ENCODE peak calls at places on chromosomes 3 and 15, in seven cellular contexts. R is fibroblast of pulmonary artery, Z is GM10248, P is A549, T is type B pancreatic cell, J is fibroblast of mammary gland, G is progenitor cell of endocrine pancreas. A is an unnamed sample.

GRCh38 chr15:64122936-64123351 is 27.2 kb downstream of the SNX1 start:
- DNase-seq in T (no peak), R (no peak), J (no peak), G (no peak), Z (no peak), P (no peak), A (no peak)

GRCh38 chr3:136750209-136750921 is 1.8 kb downstream of the STAG1 start:
- DNase-seq in G (no peak), R (peak), J (peak), T (no peak), P (peak), Z (no peak), A (no peak)

GRCh38 chr3:46490338-46491084 is 7.3 kb upstream of the RTP3 start:
- DNase-seq in T (no peak), G (no peak), P (no peak), J (peak), R (no peak), Z (no peak), A (no peak)

GRCh38 chr15:29668120-29668602 is 154.1 kb downstream of the TJP1 start:
- DNase-seq in G (peak), P (peak), Z (no peak), T (no peak), J (peak), R (peak), A (peak)

GRCh38 chr3:58055309-58055708 is 47.1 kb downstream of the FLNB start:
- DNase-seq in Z (no peak), T (no peak), P (no peak), J (no peak), R (no peak), G (no peak), A (no peak)

GRCh38 chr15:94234300-94234699 is 2.9 kb downstream of the MCTP2 start:
- DNase-seq in G (no peak), R (peak), T (no peak), P (no peak), J (no peak), Z (no peak), A (no peak)

GRCh38 chr3:45092132-45093031 is 53.8 kb downstream of the CDCP1 start:
- DNase-seq in T (no peak), Z (no peak), J (peak), P (peak), R (peak), G (no peak), A (no peak)

GRCh38 chr3:31748281-31749245 is 215.8 kb downstream of the STT3B start:
- DNase-seq in R (no peak), P (no peak), T (no peak), Z (no peak), G (no peak), J (no peak), A (no peak)

GRCh38 chr3:27326211-27326948 is 42.8 kb downstream of the NEK10 start:
- DNase-seq in T (no peak), G (no peak), Z (no peak), J (peak), R (peak), P (peak), A (no peak)

GRCh38 chr3:170572665-170573253 is 13.1 kb downstream of the SLC7A14 start:
- DNase-seq in P (peak), T (no peak), J (peak), G (no peak), Z (peak), R (peak), A (no peak)

GRCh38 chr3:46668591-46668990 is 24.9 kb downstream of the ALS2CL start:
- DNase-seq in Z (no peak), G (no peak), T (no peak), R (no peak), P (no peak), J (no peak), A (no peak)

GRCh38 chr15:55403531-55403930 is 4.6 kb downstream of the CCPG1 start:
- DNase-seq in T (no peak), G (no peak), R (peak), Z (no peak), J (peak), P (peak), A (no peak)

GRCh38 chr15:89912674-89913396 is at the start of gene ARPIN:
- DNase-seq in T (peak), P (peak), G (peak), J (peak), Z (no peak), R (peak), A (peak)

GRCh38 chr3:55601366-55602080 is 114.4 kb upstream of the WNT5A start:
- DNase-seq in R (no peak), J (no peak), G (no peak), P (no peak), T (no peak), Z (no peak), A (no peak)

GRCh38 chr3:197802505-197803459 is 11.7 kb downstream of the LRCH3 start:
- DNase-seq in P (no peak), J (no peak), Z (no peak), G (no peak), R (no peak), T (no peak), A (no peak)

GRCh38 chr3:23202203-23202920 is 765 bp upstream of the UBE2E2 start:
- DNase-seq in T (no peak), J (peak), Z (no peak), R (peak), G (peak), P (peak), A (peak)

GRCh38 chr3:33141006-33141405 is 27.2 kb downstream of the CRTAP start:
- DNase-seq in T (no peak), G (no peak), P (no peak), J (no peak), Z (no peak), R (no peak), A (no peak)

GRCh38 chr3:102532901-102533300 is 98.1 kb downstream of the ZPLD1 start:
- DNase-seq in G (no peak), Z (no peak), J (no peak), T (no peak), P (no peak), R (peak), A (no peak)

GRCh38 chr3:107045791-107046190 is 331.4 kb upstream of the CCDC54 start:
- DNase-seq in G (no peak), Z (no peak), T (no peak), P (no peak), J (no peak), R (no peak), A (no peak)

GRCh38 chr3:126523745-126524428 is at the start of gene CHST13:
- DNase-seq in P (peak), J (peak), T (no peak), R (peak), G (no peak), Z (no peak), A (peak)

GRCh38 chr15:41919201-41919820 is 25.5 kb upstream of the SPTBN5 start:
- DNase-seq in P (no peak), Z (no peak), G (no peak), J (no peak), T (no peak), R (no peak), A (no peak)

GRCh38 chr15:55319537-55320325 is 709 bp downstream of the PIGB start:
- DNase-seq in R (peak), P (peak), G (no peak), Z (peak), J (peak), T (no peak), A (no peak)

GRCh38 chr3:48863122-48863521 is 15.4 kb upstream of the PRKAR2A start:
- DNase-seq in T (no peak), J (no peak), G (no peak), R (no peak), Z (no peak), P (no peak), A (no peak)

GRCh38 chr3:119981386-119981785 is 112.9 kb downstream of the GSK3B start:
- DNase-seq in Z (no peak), P (no peak), J (no peak), R (no peak), G (no peak), T (no peak), A (no peak)

GRCh38 chr3:138065939-138066338 is 49.5 kb downstream of the DZIP1L start:
- DNase-seq in P (no peak), R (no peak), G (no peak), Z (no peak), T (no peak), J (no peak), A (no peak)

GRCh38 chr3:23319913-23320312 is 116.8 kb downstream of the UBE2E2 start:
- DNase-seq in Z (no peak), R (peak), J (no peak), G (no peak), T (no peak), P (peak), A (no peak)

GRCh38 chr3:28114893-28115292 is 126.5 kb upstream of the CMC1 start:
- DNase-seq in R (no peak), G (no peak), T (no peak), P (no peak), Z (no peak), J (no peak), A (no peak)

GRCh38 chr3:198079771-198080520 is 119.9 kb downstream of the LMLN start:
- DNase-seq in G (no peak), Z (peak), P (peak), T (peak), J (peak), R (peak), A (peak)

GRCh38 chr3:143235614-143236204 is 116.1 kb downstream of the CHST2 start:
- DNase-seq in T (no peak), J (no peak), Z (no peak), G (no peak), P (no peak), R (no peak), A (no peak)

GRCh38 chr15:70259640-70260066 is 161.9 kb upstream of the TLE3 start:
- DNase-seq in R (no peak), Z (no peak), J (no peak), P (peak), T (no peak), G (no peak), A (no peak)

GRCh38 chr15:74783072-74783807 is 1.4 kb downstream of the CSK start:
- DNase-seq in T (no peak), G (no peak), P (no peak), Z (no peak), R (peak), J (peak), A (no peak)

GRCh38 chr3:140388525-140388924 is 289.3 kb upstream of the TRIM42 start:
- DNase-seq in T (no peak), J (no peak), P (no peak), G (no peak), R (no peak), Z (no peak), A (no peak)

GRCh38 chr3:128714887-128715496 is 11.0 kb upstream of the RAB7A start:
- DNase-seq in T (no peak), Z (no peak), R (no peak), P (no peak), J (no peak), G (no peak), A (no peak)

GRCh38 chr3:150729682-150730360 is 26.1 kb upstream of the ERICH6 start:
- DNase-seq in Z (no peak), G (no peak), J (no peak), R (no peak), T (no peak), P (no peak), A (no peak)

GRCh38 chr3:150736316-150736719 is 26.7 kb downstream of the SIAH2 start:
- DNase-seq in Z (no peak), P (no peak), G (no peak), T (no peak), R (no peak), J (no peak), A (no peak)

GRCh38 chr3:150733936-150734794 is 28.8 kb downstream of the SIAH2 start:
- DNase-seq in Z (no peak), P (no peak), R (peak), J (peak), G (no peak), T (no peak), A (no peak)

GRCh38 chr3:150734795-150735119 is 28.2 kb downstream of the SIAH2 start:
- DNase-seq in P (no peak), G (no peak), T (no peak), J (no peak), Z (no peak), R (no peak), A (no peak)

GRCh38 chr3:150733373-150733935 is 29.5 kb downstream of the SIAH2 start:
- DNase-seq in Z (no peak), P (no peak), G (no peak), R (peak), J (no peak), T (no peak), A (no peak)
- TF ChIP-seq CTCF in Z (no peak), P (no peak), G (no peak), R (no peak), J (no peak), T (no peak), A (no peak)

DNA sequence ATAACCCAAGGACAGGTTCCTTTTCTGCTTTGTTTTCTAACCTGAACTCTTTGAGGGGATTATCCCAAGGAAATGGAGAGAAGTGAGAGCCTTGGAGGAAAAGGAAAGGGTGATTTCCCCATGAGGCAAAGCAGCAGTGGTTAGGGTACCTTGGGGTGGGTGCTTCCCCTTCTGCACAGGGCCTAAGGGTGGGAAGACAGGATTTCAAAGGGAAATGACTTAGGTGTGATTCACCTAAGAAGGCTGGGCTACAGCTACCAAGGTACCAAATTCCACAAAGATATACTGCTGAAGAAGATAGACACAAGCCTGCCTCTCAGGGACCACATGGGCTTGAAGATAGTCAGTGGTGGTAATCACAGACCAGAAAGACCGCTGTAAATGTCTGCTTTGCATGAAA is 325.3 kb upstream of the DPH6 start:
- DNase-seq in P (no peak), G (no peak), R (no peak), T (no peak), Z (no peak), J (no peak), A (no peak)
- TF ChIP-seq CTCF in P (no peak), G (no peak), R (no peak), T (no peak), Z (no peak), J (no peak), A (no peak)

GRCh38 chr15:84638103-84638502 is 16.0 kb downstream of the WDR73 start:
- DNase-seq in R (no peak), G (no peak), T (no peak), Z (no peak), J (peak), P (peak), A (no peak)
- TF ChIP-seq CTCF in R (no peak), G (no peak), T (no peak), Z (no peak), J (no peak), P (peak), A (no peak)

GRCh38 chr15:30791239-30791638 is 112.5 kb upstream of the FAN1 start:
- DNase-seq in T (no peak), R (no peak), Z (no peak), P (peak), G (no peak), J (peak), A (no peak)
- TF ChIP-seq CTCF in T (no peak), R (no peak), Z (no peak), P (no peak), G (no peak), J (no peak), A (no peak)

GRCh38 chr3:188407158-188407880 is 253.4 kb downstream of the LPP start:
- DNase-seq in G (no peak), T (no peak), J (peak), P (no peak), Z (no peak), R (no peak), A (no peak)
- TF ChIP-seq CTCF in G (no peak), T (no peak), J (no peak), P (no peak), Z (no peak), R (no peak), A (no peak)

GRCh38 chr3:53196575-53197407 is 35.8 kb downstream of the PRKCD start:
- DNase-seq in J (peak), G (no peak), R (peak), Z (peak), P (peak), T (no peak), A (no peak)
- TF ChIP-seq CTCF in J (no peak), G (no peak), R (no peak), Z (peak), P (no peak), T (no peak), A (no peak)